ENCODE peak calls at places on chromosomes 4 and X, in four cellular contexts. O, B, A and Q are unnamed samples.

GRCh38 chr4:75919914-75920313 is 17.7 kb upstream of the PPEF2 start:
- DNase-seq in O (no peak), B (no peak), A (no peak), Q (peak)

GRCh38 chr4:59664771-59665170 is 1535.4 kb upstream of the ADGRL3 start:
- DNase-seq in O (no peak), B (no peak), A (no peak), Q (no peak)

GRCh38 chr4:129598582-129598981 is 502.6 kb downstream of the C4orf33 start:
- DNase-seq in O (no peak), B (no peak), A (no peak), Q (peak)

GRCh38 chr4:7805533-7806079 is 134.1 kb downstream of the AFAP1 start:
- DNase-seq in O (no peak), B (no peak), A (peak), Q (peak)

GRCh38 chr4:147110473-147110872 is 164.8 kb upstream of the TTC29 start:
- DNase-seq in O (no peak), B (no peak), A (no peak), Q (no peak)

GRCh38 chr4:30714408-30715031 is 5.6 kb upstream of the PCDH7 start:
- DNase-seq in O (peak), B (no peak), A (no peak), Q (peak)

GRCh38 chr4:88230953-88231835 is 53.2 kb downstream of the PPM1K start:
- DNase-seq in O (no peak), B (no peak), A (no peak), Q (peak)

GRCh38 chrX:80578518-80579105 is 158.4 kb downstream of the TENT5D start:
- DNase-seq in O (peak), B (no peak), A (peak), Q (peak)

GRCh38 chrX:154002215-154002719 is 17.4 kb downstream of the IRAK1 start:
- DNase-seq in O (no peak), B (no peak), A (peak), Q (peak)

GRCh38 chr4:162274354-162274753 is 110.6 kb upstream of the FSTL5 start:
- DNase-seq in O (no peak), B (no peak), A (no peak), Q (no peak)

GRCh38 chrX:119541188-119541587 is 24.0 kb downstream of the STEEP1 start:
- DNase-seq in O (no peak), B (no peak), A (peak), Q (peak)

GRCh38 chr4:158067646-158068045 is 105.2 kb downstream of the GASK1B start:
- DNase-seq in O (no peak), B (no peak), A (no peak), Q (peak)

GRCh38 chrX:47311857-47312774 is 58.3 kb upstream of the ZNF157 start:
- DNase-seq in O (no peak), B (peak), A (peak), Q (peak)

GRCh38 chrX:153922932-153923857 is 2.9 kb downstream of the ARHGAP4 start:
- DNase-seq in O (no peak), B (no peak), A (peak), Q (peak)

GRCh38 chr4:101952985-101953384 is 162.5 kb downstream of the BANK1 start:
- DNase-seq in O (no peak), B (no peak), A (no peak), Q (no peak)

GRCh38 chr4:3368841-3369760 is 72.7 kb upstream of the HGFAC start:
- DNase-seq in O (no peak), B (no peak), A (no peak), Q (peak)

GRCh38 chr4:24279492-24279891 is 304.9 kb downstream of the DHX15 start:
- DNase-seq in O (no peak), B (no peak), A (no peak), Q (no peak)

GRCh38 chr4:177308125-177308524 is 1.5 kb upstream of the NEIL3 start:
- DNase-seq in O (no peak), B (no peak), A (peak), Q (peak)

GRCh38 chrX:29143756-29144155 is 556.5 kb downstream of the IL1RAPL1 start:
- DNase-seq in O (no peak), B (no peak), A (no peak), Q (no peak)

GRCh38 chr4:986949-987688 is at the start of gene IDUA:
- DNase-seq in O (no peak), B (peak), A (no peak), Q (peak)

GRCh38 chrX:154374361-154375155 is at the start of gene FLNA:
- DNase-seq in O (peak), B (no peak), A (no peak), Q (peak)

GRCh38 chr4:95124906-95125504 is 367.2 kb downstream of the BMPR1B start:
- DNase-seq in O (peak), B (no peak), A (peak), Q (peak)

GRCh38 chrX:45849261-45849660 is 648.6 kb upstream of the DIPK2B start:
- DNase-seq in O (peak), B (no peak), A (peak), Q (peak)

GRCh38 chrX:44954562-44954961 is 81.6 kb downstream of the KDM6A start:
- DNase-seq in O (no peak), B (no peak), A (no peak), Q (no peak)

GRCh38 chr4:680931-681645 is 6.7 kb downstream of the MYL5 start:
- DNase-seq in O (no peak), B (no peak), A (no peak), Q (peak)

GRCh38 chr4:24476209-24476781 is 108.1 kb downstream of the DHX15 start:
- DNase-seq in O (no peak), B (no peak), A (no peak), Q (peak)

GRCh38 chr4:119498520-119498919 is 130.1 kb downstream of the PDE5A start:
- DNase-seq in O (peak), B (no peak), A (no peak), Q (peak)

GRCh38 chrX:31423575-31424284 is 351.9 kb upstream of the FTHL17 start:
- DNase-seq in O (peak), B (no peak), A (peak), Q (peak)

GRCh38 chrX:115018944-115019343 is 1.5 kb upstream of the IL13RA2 start:
- DNase-seq in O (no peak), B (no peak), A (no peak), Q (no peak)

GRCh38 chr4:78166582-78166981 is 109.5 kb downstream of the FRAS1 start:
- DNase-seq in O (no peak), B (no peak), A (no peak), Q (no peak)

GRCh38 chr4:107893171-107894137 is 37.9 kb upstream of the CYP2U1 start:
- DNase-seq in O (no peak), B (no peak), A (no peak), Q (no peak)

GRCh38 chrX:41824551-41824950 is 98.8 kb downstream of the CASK start:
- DNase-seq in O (no peak), B (no peak), A (no peak), Q (peak)

GRCh38 chr4:158166701-158167100 is 6.1 kb downstream of the GASK1B start:
- DNase-seq in O (no peak), B (no peak), A (no peak), Q (no peak)

GRCh38 chrX:129980540-129981206 is 1.8 kb upstream of the BCORL1 start:
- DNase-seq in O (no peak), B (no peak), A (no peak), Q (peak)

GRCh38 chrX:136635235-136635634 is 12.7 kb upstream of the CD40LG start:
- DNase-seq in O (no peak), B (no peak), A (no peak), Q (no peak)

GRCh38 chr4:55355555-55355954 is 9.5 kb downstream of the SRD5A3 start:
- DNase-seq in O (peak), B (no peak), A (no peak), Q (no peak)

GRCh38 chr4:87003266-87003665 is 68.5 kb downstream of the AFF1 start:
- DNase-seq in O (no peak), B (no peak), A (no peak), Q (no peak)